ENCODE peak calls at places on chromosomes 6 and 20, in seven cellular contexts. H is NCI-H1092 treated with DMSO at 0.1 percent for 48 hours; A is RWPE1; I is stimulated activated CD4-positive, alpha-beta T cell treated with anti-CD3 and anti-CD28 coated beads, Interleukin-12 subunit alpha, Interleukin-12 subunit beta, amount 100 ng/mL, for 4 hours; N is H54; Q is anterior cingulate cortex; P is NCI-H748 treated with DMSO at 0.1 percent for 48 hours. B is an unnamed sample.

GRCh38 chr6:144847906-144848305 is 562.8 kb downstream of the UTRN start:
- DNase-seq in H (no peak), A (no peak), I (no peak), N (no peak), Q (no peak), P (no peak), B (no peak)

GRCh38 chr6:123838612-123839279 is 35.1 kb downstream of the NKAIN2 start:
- DNase-seq in H (peak; percentile 27), A (no peak), I (no peak), N (no peak), Q (no peak), P (peak; percentile 82), B (no peak)

GRCh38 chr6:32175711-32176475 is at the start of gene AGPAT1:
- DNase-seq in H (peak; percentile 88), A (peak; percentile 97), I (peak; percentile 98), N (peak; percentile 97), Q (peak; percentile 96), P (peak; percentile 96), B (peak; percentile 94)

GRCh38 chr6:107982511-107982910 is 24.5 kb upstream of the SEC63 start:
- DNase-seq in H (no peak), A (no peak), I (no peak), N (no peak), Q (no peak), P (no peak), B (no peak)

GRCh38 chr6:120355822-120356221 is 978.5 kb downstream of the TBC1D32 start:
- DNase-seq in H (no peak), A (no peak), I (no peak), N (no peak), Q (no peak), P (no peak), B (no peak)

GRCh38 chr6:130190701-130191375 is 31.9 kb downstream of the SAMD3 start:
- DNase-seq in H (no peak), A (no peak), I (no peak), N (no peak), Q (no peak), P (no peak), B (no peak)

GRCh38 chr6:165571721-165572132 is 91.3 kb downstream of the PDE10A start:
- DNase-seq in H (no peak), A (no peak), I (no peak), N (no peak), Q (no peak), P (no peak), B (no peak)

GRCh38 chr20:57392512-57393271 is 1.5 kb downstream of the RBM38 start:
- DNase-seq in H (no peak), A (no peak), I (peak; percentile 54), N (no peak), Q (no peak), P (no peak), B (no peak)

GRCh38 chr20:33158637-33159385 is 9.1 kb upstream of the BPIFA2 start:
- DNase-seq in H (no peak), A (no peak), I (no peak), N (no peak), Q (no peak), P (no peak), B (no peak)

GRCh38 chr20:46638367-46639274 is 12.6 kb downstream of the SLC13A3 start:
- DNase-seq in H (no peak), A (no peak), I (no peak), N (no peak), Q (peak; percentile 10), P (no peak), B (no peak)

GRCh38 chr6:7137335-7138106 is 29.8 kb downstream of the RREB1 start:
- DNase-seq in H (peak; percentile 31), A (no peak), I (peak; percentile 56), N (peak; percentile 67), Q (no peak), P (no peak), B (no peak)

GRCh38 chr6:118663993-118664985 is 12.9 kb upstream of the CEP85L start:
- DNase-seq in H (no peak), A (no peak), I (no peak), N (no peak), Q (no peak), P (no peak), B (no peak)

GRCh38 chr20:25248501-25249172 is 752 bp downstream of the PYGB start:
- DNase-seq in H (peak; percentile 44), A (peak; percentile 41), I (no peak), N (peak; percentile 43), Q (peak; percentile 60), P (peak; percentile 37), B (no peak)

GRCh38 chr6:39341942-39342341 is 19.4 kb upstream of the KCNK16 start:
- DNase-seq in H (no peak), A (no peak), I (no peak), N (no peak), Q (no peak), P (no peak), B (no peak)